ENCODE peak calls at places on chromosomes 1 and 21, in five cellular contexts. L is NB4; E is HCT116; X is dorsolateral prefrontal cortex; Y is stimulated activated naive CD8-positive, alpha-beta T cell treated with anti-CD3 and anti-CD28 coated beads, Interleukin-15, Interleukin-2, amounts not matched to agents 100 U/mL and 50 U/mL, for 24 hours. C is an unnamed sample.

GRCh38 chr1:106290805-106291537 is 765.5 kb upstream of the PRMT6 start:
- DNase-seq in Y (no peak), E (no peak), L (no peak), X (no peak), C (no peak)

GRCh38 chr21:36199021-36199420 is 42.4 kb downstream of the DOP1B start:
- DNase-seq in X (no peak), L (no peak), E (no peak), Y (no peak), C (no peak)

GRCh38 chr1:119341372-119341947 is 27.1 kb upstream of the HAO2 start:
- DNase-seq in Y (no peak), X (no peak), L (no peak), E (no peak), C (no peak)

GRCh38 chr1:204274441-204274840 is 60.7 kb upstream of the GOLT1A start:
- DNase-seq in X (no peak), L (no peak), Y (no peak), E (no peak), C (no peak)

GRCh38 chr1:157073944-157074685 is 25.5 kb downstream of the ETV3L start:
- DNase-seq in X (no peak), E (peak; percentile 41), L (peak; percentile 72), Y (peak; percentile 56), C (no peak)

GRCh38 chr1:54798769-54799641 is 2.1 kb downstream of the TTC22 start:
- DNase-seq in L (peak; percentile 43), X (no peak), E (no peak), Y (peak; percentile 50), C (no peak)

GRCh38 chr1:41419584-41420295 is 58.5 kb downstream of the FOXO6 start:
- DNase-seq in Y (no peak), L (no peak), E (no peak), X (no peak), C (no peak)

GRCh38 chr1:35175067-35176001 is 17.6 kb downstream of the SFPQ start:
- DNase-seq in Y (no peak), L (no peak), X (no peak), E (no peak), C (no peak)

GRCh38 chr21:31132574-31133242 is 94.4 kb upstream of the KRTAP19-8 start:
- DNase-seq in L (peak; percentile 82), E (no peak), X (no peak), Y (peak; percentile 43), C (peak; percentile 69)

GRCh38 chr21:44870748-44871495 is 2.6 kb downstream of the PTTG1IP start:
- DNase-seq in E (peak; percentile 21), L (no peak), Y (no peak), X (no peak), C (no peak)

GRCh38 chr1:78649628-78650027 is at the start of gene IFI44:
- DNase-seq in Y (peak; percentile 72), E (no peak), X (no peak), L (peak; percentile 12), C (peak; percentile 40)

GRCh38 chr1:41015281-41015680 is 6.2 kb downstream of the SLFNL1 start:
- DNase-seq in L (no peak), Y (no peak), X (no peak), E (no peak), C (no peak)

GRCh38 chr1:215517441-215517891 is 49.6 kb upstream of the KCTD3 start:
- DNase-seq in Y (no peak), L (peak; percentile 24), E (peak; percentile 13), X (no peak), C (no peak)

GRCh38 chr1:7002728-7003127 is 217.5 kb downstream of the CAMTA1 start:
- DNase-seq in L (no peak), E (no peak), Y (no peak), X (no peak), C (no peak)

GRCh38 chr21:45021428-45022347 is 52.7 kb upstream of the ADARB1 start:
- DNase-seq in Y (no peak), E (no peak), L (no peak), X (peak; percentile 38), C (no peak)

GRCh38 chr1:215082532-215083407 is at the start of gene KCNK2:
- DNase-seq in X (peak; percentile 65), E (no peak), L (no peak), Y (peak; percentile 6), C (no peak)

GRCh38 chr1:194535369-194535768 is 1349.0 kb upstream of the B3GALT2 start:
- DNase-seq in L (peak; percentile 14), E (no peak), X (no peak), Y (no peak), C (no peak)

GRCh38 chr1:201266774-201267173 is 16.5 kb upstream of the PKP1 start:
- DNase-seq in Y (no peak), X (no peak), L (peak; percentile 50), E (no peak), C (no peak)

GRCh38 chr1:229557214-229557850 is 1.2 kb downstream of the ABCB10 start:
- DNase-seq in X (no peak), E (no peak), Y (no peak), L (peak; percentile 67), C (no peak)

GRCh38 chr1:228463559-228464455 is 23.4 kb upstream of the RNF187 start:
- DNase-seq in X (no peak), L (peak; percentile 84), Y (peak; percentile 76), E (peak; percentile 18), C (peak; percentile 84)

GRCh38 chr21:18744840-18745239 is 341.3 kb upstream of the TMPRSS15 start:
- DNase-seq in E (no peak), X (no peak), Y (no peak), L (no peak), C (no peak)

GRCh38 chr1:155207578-155208405 is at the start of gene THBS3:
- DNase-seq in Y (no peak), X (no peak), E (no peak), L (peak; percentile 20), C (no peak)

GRCh38 chr21:42651515-42652401 is 1.7 kb upstream of the PDE9A start:
- DNase-seq in Y (no peak), L (peak; percentile 68), X (peak; percentile 36), E (no peak), C (no peak)

C was measured in activated T-helper 2 cell treated with anti-CD3 and anti-CD28 coated beads, Interferon-gamma antibody, Interleukin-2, Interleukin-4, amounts not matched to agents 10 μg/mL and 5 μg/mL and 100 μg/mL, durations not matched to agents 14 hours and 24 hours and 36 hours.